ENCODE peak calls at places on chromosomes 12 and 14, in nine cellular contexts. V, J, C, F, B, H, X, S and G are unnamed samples.
A peak's percentile ranks its signal among the peaks of the same experiment; 100 is the strongest.

GRCh38 chr12:5745251-5745888 is 199.7 kb downstream of the ANO2 start:
- DNase-seq in X (peak; percentile 97), H (no peak), F (peak; percentile 71), B (peak; percentile 13), S (peak; percentile 58), J (peak; percentile 76), V (peak; percentile 90), C (peak; percentile 97), G (peak; percentile 77)

GRCh38 chr12:71475280-71475679 is 35.7 kb downstream of the LGR5 start:
- DNase-seq in X (no peak), J (no peak), F (peak; percentile 37), B (no peak), H (no peak), C (no peak), V (no peak), S (no peak), G (peak; percentile 28)

GRCh38 chr12:92470608-92471021 is 232.2 kb upstream of the PLEKHG7 start:
- DNase-seq in B (no peak), F (no peak), V (no peak), S (no peak), X (no peak), H (no peak), J (no peak), C (no peak), G (no peak)

GRCh38 chr12:63354919-63355318 is 203.9 kb upstream of the AVPR1A start:
- DNase-seq in H (no peak), B (no peak), S (no peak), J (no peak), V (no peak), X (no peak), F (no peak), C (no peak), G (no peak)

GRCh38 chr12:26233620-26234019 is 38.2 kb downstream of the SSPN start:
- DNase-seq in S (peak; percentile 44), B (no peak), F (no peak), H (no peak), J (no peak), C (no peak), X (no peak), V (no peak), G (no peak)

GRCh38 chr14:53509227-53509822 is 356.2 kb upstream of the DDHD1 start:
- DNase-seq in J (no peak), H (no peak), F (peak; percentile 72), B (no peak), S (peak; percentile 98), C (no peak), V (peak; percentile 30), X (no peak), G (peak; percentile 66)

GRCh38 chr14:55600784-55601561 is 21.0 kb downstream of the KTN1 start:
- DNase-seq in X (no peak), V (no peak), S (peak; percentile 68), F (no peak), H (no peak), B (no peak), C (no peak), J (no peak), G (no peak)

GRCh38 chr12:57795354-57795753 is 12.8 kb downstream of the TSFM start:
- DNase-seq in X (no peak), B (no peak), H (no peak), J (no peak), C (no peak), V (no peak), F (no peak), S (no peak), G (no peak)

GRCh38 chr12:52121848-52122838 is 42.6 kb downstream of the SMIM41 start:
- DNase-seq in C (peak; percentile 95), B (peak; percentile 83), S (peak; percentile 68), X (no peak), F (peak; percentile 77), J (no peak), V (peak; percentile 89), H (peak; percentile 27), G (peak; percentile 86)

GRCh38 chr14:52363001-52363704 is 49.0 kb downstream of the PTGER2 start:
- DNase-seq in X (no peak), V (no peak), H (no peak), J (no peak), B (no peak), C (no peak), F (no peak), S (peak; percentile 28), G (no peak)

DNA sequence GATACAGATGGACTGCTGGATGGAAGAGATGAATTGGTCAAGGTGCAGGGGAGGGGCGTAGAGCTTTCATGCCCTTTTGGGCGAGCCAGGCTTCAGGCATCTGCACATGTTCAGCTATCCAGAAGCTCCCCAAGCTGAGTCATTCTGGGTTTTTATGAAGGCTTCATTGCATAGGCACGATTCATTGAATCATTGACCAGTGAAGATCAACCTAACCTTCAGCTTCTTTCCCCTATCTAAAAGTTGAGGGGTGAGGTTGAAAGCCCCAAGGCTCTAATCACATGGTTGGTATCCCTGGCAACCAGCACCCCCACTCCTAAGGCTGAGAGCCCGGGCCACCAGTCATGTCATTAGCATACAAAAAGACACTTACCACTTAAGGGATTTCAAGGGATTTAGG is 36.3 kb downstream of the RPS29 start:
- DNase-seq in H (no peak), F (no peak), S (peak; percentile 5), X (peak; percentile 32), J (no peak), B (peak; percentile 86), V (peak; percentile 54), C (peak; percentile 80), G (no peak)
- H3K4me1 ChIP-seq in H (no peaks in the 10 kb centered on the region), F (no peaks in the 10 kb centered on the region), S (no peaks in the 10 kb centered on the region), X (peaks cover 4% of the 10 kb centered on the region), J (peaks cover 4% of the 10 kb centered on the region), B (peaks cover 23% of the 10 kb centered on the region), V (peaks cover 6% of the 10 kb centered on the region), C (peaks cover 14% of the 10 kb centered on the region), G (no peaks in the 10 kb centered on the region)

GRCh38 chr12:56486694-56487093 is 1.3 kb downstream of the GLS2 start:
- DNase-seq in F (no peak), B (no peak), H (no peak), S (no peak), X (no peak), J (no peak), V (no peak), C (no peak), G (no peak)
- H3K4me1 ChIP-seq in F (peaks cover 4% of the 10 kb centered on the region), B (no peaks in the 10 kb centered on the region), H (peaks cover 10% of the 10 kb centered on the region), S (peaks cover 4% of the 10 kb centered on the region), X (peaks cover 6% of the 10 kb centered on the region), J (no peaks in the 10 kb centered on the region), V (no peaks in the 10 kb centered on the region), C (no peaks in the 10 kb centered on the region), G (no peaks in the 10 kb centered on the region)

DNA sequence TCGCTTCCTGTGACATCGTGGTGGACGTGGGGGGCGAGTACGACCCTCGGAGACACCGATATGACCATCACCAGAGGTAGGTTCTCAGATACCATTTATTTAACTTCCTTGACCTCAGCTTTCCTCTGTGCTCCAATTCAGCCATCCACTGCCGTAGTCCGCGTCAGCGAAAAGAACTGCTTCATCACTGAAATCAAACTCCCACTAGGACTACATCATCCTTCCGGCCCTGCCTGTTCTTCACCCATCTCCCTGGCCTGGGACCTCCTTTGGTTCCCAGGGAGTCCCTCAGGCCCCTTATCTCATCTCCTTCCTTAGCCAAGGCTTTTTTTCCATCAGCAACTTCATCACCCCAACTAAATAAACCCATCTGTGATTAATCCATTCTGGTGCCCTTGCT is 692 bp downstream of the MYG1 start:
- DNase-seq in F (no peak), X (no peak), C (no peak), V (no peak), B (no peak), H (no peak), S (peak; percentile 32), J (no peak), G (no peak)
- H3K4me1 ChIP-seq in F (peaks cover 19% of the 10 kb centered on the region), X (peaks cover 10% of the 10 kb centered on the region), C (peaks cover 4% of the 10 kb centered on the region), V (no peaks in the 10 kb centered on the region), B (peaks cover 8% of the 10 kb centered on the region), H (peaks cover 26% of the 10 kb centered on the region), S (peaks cover 17% of the 10 kb centered on the region), J (no peaks in the 10 kb centered on the region), G (no peaks in the 10 kb centered on the region)

GRCh38 chr14:77306406-77307098 is 14.1 kb downstream of the POMT2 start:
- DNase-seq in S (no peak), V (no peak), B (no peak), J (no peak), X (no peak), C (no peak), H (no peak), F (no peak), G (no peak)
- H3K4me1 ChIP-seq in S (peaks cover 15% of the 10 kb centered on the region), V (no peaks in the 10 kb centered on the region), B (peaks cover 11% of the 10 kb centered on the region), J (no peaks in the 10 kb centered on the region), X (peaks cover 10% of the 10 kb centered on the region), C (peaks cover 7% of the 10 kb centered on the region), H (no peaks in the 10 kb centered on the region), F (no peaks in the 10 kb centered on the region), G (no peaks in the 10 kb centered on the region)